ENCODE peak calls at places on chromosomes 5 and 9, in five cellular contexts. J is COR-L47; K is GM12891; N is activated CD8-positive, alpha-beta memory T cell treated with anti-CD3 and anti-CD28 coated beads, Interleukin-2, amount 50 U/mL, for 4 hours; Q is MM.1S. Z is an unnamed sample.
A peak's percentile ranks its signal among the peaks of the same experiment; 100 is the strongest.

GRCh38 chr9:96348261-96348660 is 35.2 kb downstream of the SLC35D2 start:
- DNase-seq in J (no peak), N (no peak), Q (no peak), K (no peak), Z (no peak)

GRCh38 chr5:79173626-79174025 is 62.0 kb downstream of the BHMT start:
- DNase-seq in K (no peak), N (no peak), J (peak; percentile 64), Q (no peak), Z (no peak)

GRCh38 chr5:179795863-179796833 is 2.4 kb downstream of the LTC4S start:
- DNase-seq in K (peak; percentile 78), Q (peak; percentile 86), J (peak; percentile 88), N (peak; percentile 69), Z (peak; percentile 65)

GRCh38 chr9:91564081-91564670 is 140.5 kb upstream of the NFIL3 start:
- DNase-seq in Q (no peak), K (no peak), J (no peak), N (no peak), Z (no peak)

GRCh38 chr9:125233678-125234077 is 7.5 kb downstream of the HSPA5 start:
- DNase-seq in Q (no peak), N (no peak), K (no peak), J (no peak), Z (no peak)

GRCh38 chr5:50445281-50445949 is 4.3 kb upstream of the EMB start:
- DNase-seq in Q (peak; percentile 83), N (no peak), K (no peak), J (no peak), Z (no peak)

GRCh38 chr5:163634061-163634460 is 128.6 kb downstream of the MAT2B start:
- DNase-seq in N (no peak), J (no peak), K (no peak), Q (no peak), Z (no peak)

GRCh38 chr5:136516617-136517016 is 151.3 kb upstream of the TRPC7 start:
- DNase-seq in K (no peak), N (no peak), J (no peak), Q (no peak), Z (no peak)

GRCh38 chr5:81208904-81209303 is 24.2 kb upstream of the CKMT2 start:
- DNase-seq in N (no peak), K (no peak), Q (no peak), J (no peak), Z (no peak)

GRCh38 chr9:98323831-98324135 is 68.3 kb upstream of the TBC1D2 start:
- DNase-seq in J (no peak), Q (no peak), N (no peak), K (no peak), Z (no peak)

GRCh38 chr9:89462817-89463216 is 35.1 kb downstream of the SEMA4D start:
- DNase-seq in N (no peak), J (no peak), K (no peak), Q (no peak), Z (no peak)

GRCh38 chr5:33409435-33410146 is 31.2 kb upstream of the TARS1 start:
- DNase-seq in J (no peak), Q (no peak), N (no peak), K (no peak), Z (no peak)

GRCh38 chr5:141558150-141558549 is 60.6 kb downstream of the DIAPH1 start:
- DNase-seq in N (no peak), K (no peak), Q (no peak), J (no peak), Z (no peak)

GRCh38 chr5:175687231-175687701 is 29.4 kb downstream of the HRH2 start:
- DNase-seq in J (no peak), K (no peak), N (no peak), Q (no peak), Z (no peak)

GRCh38 chr9:70964861-70965260 is 156.6 kb downstream of the TRPM3 start:
- DNase-seq in Q (no peak), N (no peak), K (no peak), J (no peak), Z (no peak)

GRCh38 chr5:10583663-10584572 is 20.0 kb downstream of the ANKRD33B start:
- DNase-seq in J (peak; percentile 52), K (no peak), N (no peak), Q (no peak), Z (no peak)

GRCh38 chr5:65769539-65769938 is 47.5 kb downstream of the NLN start:
- DNase-seq in Q (no peak), J (no peak), K (no peak), N (no peak), Z (no peak)

GRCh38 chr5:141677415-141677814 is 4.6 kb downstream of the ARAP3 start:
- DNase-seq in Q (no peak), K (no peak), N (no peak), J (no peak), Z (no peak)

GRCh38 chr5:82694886-82695285 is 382.3 kb downstream of the TMEM167A start:
- DNase-seq in Q (no peak), N (no peak), K (no peak), J (no peak), Z (no peak)

GRCh38 chr9:127492616-127493015 is 41.3 kb downstream of the LRSAM1 start:
- DNase-seq in Q (no peak), K (no peak), J (no peak), N (no peak), Z (no peak)

GRCh38 chr5:180460834-180461233 is 33.3 kb upstream of the CNOT6 start:
- DNase-seq in J (no peak), N (no peak), K (no peak), Q (no peak), Z (no peak)

GRCh38 chr5:149310947-149311675 is 34.2 kb upstream of the GRPEL2 start:
- DNase-seq in K (no peak), Q (no peak), J (no peak), N (no peak), Z (no peak)

GRCh38 chr5:157328277-157328912 is 62.5 kb downstream of the CYFIP2 start:
- DNase-seq in K (peak; percentile 59), N (peak; percentile 49), Q (peak; percentile 74), J (peak; percentile 61), Z (peak; percentile 44)

GRCh38 chr5:21646469-21646868 is 1206.7 kb downstream of the CDH12 start:
- DNase-seq in K (no peak), N (no peak), J (no peak), Q (no peak), Z (no peak)

GRCh38 chr5:166767858-166768257 is 1523.6 kb upstream of the WWC1 start:
- DNase-seq in J (no peak), Q (no peak), K (no peak), N (no peak), Z (no peak)

GRCh38 chr5:2680979-2681378 is 70.5 kb downstream of the IRX2 start:
- DNase-seq in J (no peak), Q (peak; percentile 28), K (no peak), N (no peak), Z (no peak)

GRCh38 chr9:5854032-5854792 is 21.3 kb upstream of the ERMP1 start:
- DNase-seq in J (no peak), Q (no peak), N (no peak), K (no peak), Z (no peak)

GRCh38 chr5:61256474-61256873 is 75.6 kb upstream of the ZSWIM6 start:
- DNase-seq in J (no peak), N (no peak), K (no peak), Q (no peak), Z (no peak)

GRCh38 chr5:150438873-150439546 is 10.5 kb downstream of the RPS14 start:
- DNase-seq in N (no peak), K (no peak), J (no peak), Q (no peak), Z (no peak)

GRCh38 chr9:114452219-114453169 is 52.8 kb downstream of the WHRN start:
- DNase-seq in N (no peak), J (peak; percentile 86), Q (peak; percentile 97), K (no peak), Z (peak; percentile 18)

GRCh38 chr5:19534751-19535150 is 453.2 kb downstream of the CDH18 start:
- DNase-seq in N (no peak), K (no peak), J (peak; percentile 36), Q (no peak), Z (no peak)

GRCh38 chr5:115686692-115687054 is 60.8 kb upstream of the TMED7 start:
- DNase-seq in J (no peak), N (no peak), Q (no peak), K (no peak), Z (no peak)

GRCh38 chr9:81321551-81321950 is 367.8 kb downstream of the TLE1 start:
- DNase-seq in N (no peak), K (no peak), J (no peak), Q (no peak), Z (no peak)

GRCh38 chr9:115808695-115809094 is 344.9 kb upstream of the PAPPA start:
- DNase-seq in K (no peak), J (no peak), N (no peak), Q (no peak), Z (no peak)

GRCh38 chr5:149749481-149750365 is 19.6 kb downstream of the PPARGC1B start:
- DNase-seq in K (no peak), J (no peak), Q (no peak), N (no peak), Z (no peak)

GRCh38 chr5:76787237-76787636 is 31.6 kb upstream of the F2RL1 start:
- DNase-seq in Q (no peak), K (no peak), J (no peak), N (no peak), Z (no peak)

GRCh38 chr9:16514131-16514530 is 356.3 kb downstream of the BNC2 start:
- DNase-seq in J (no peak), Q (no peak), N (no peak), K (no peak), Z (no peak)

GRCh38 chr5:123701511-123702200 is 189.7 kb downstream of the CSNK1G3 start:
- DNase-seq in N (no peak), K (no peak), J (no peak), Q (no peak), Z (no peak)

GRCh38 chr9:128818839-128819715 is 777 bp downstream of the ENDOG start:
- DNase-seq in J (peak; percentile 38), Q (peak; percentile 54), K (peak; percentile 54), N (peak; percentile 58), Z (peak; percentile 43)

Z was measured in CD4-positive, alpha-beta T cell.